ENCODE peak calls at places on chromosomes 6 and 20, in four cellular contexts. One of them, this sample, is unnamed.
A peak's percentile ranks its signal among the peaks of the same experiment; 100 is the strongest.

GRCh38 chr6:3831741-3832530 is 17.2 kb upstream of the FAM50B start:
- DNase-seq in A549: no peak
- DNase-seq in IMR-90: no peak
- DNase-seq in tibial nerve: no peak
- DNase-seq in this sample: no peak

GRCh38 chr6:84639396-84639795 is 125.0 kb downstream of the TBX18 start:
- DNase-seq in A549: no peak
- DNase-seq in IMR-90: no peak
- DNase-seq in tibial nerve: no peak
- DNase-seq in this sample: no peak

GRCh38 chr6:40932366-40932765 is 106.7 kb downstream of the UNC5CL start:
- DNase-seq in A549: no peak
- DNase-seq in IMR-90: peak; percentile 42
- DNase-seq in tibial nerve: no peak
- DNase-seq in this sample: no peak

GRCh38 chr6:116191881-116192280 is 62.0 kb downstream of the TSPYL4 start:
- DNase-seq in A549: no peak
- DNase-seq in IMR-90: no peak
- DNase-seq in tibial nerve: no peak
- DNase-seq in this sample: no peak

GRCh38 chr20:25256226-25256859 is 8.5 kb downstream of the PYGB start:
- DNase-seq in A549: no peak
- DNase-seq in IMR-90: no peak
- DNase-seq in tibial nerve: no peak
- DNase-seq in this sample: no peak

GRCh38 chr6:82525775-82526515 is 162.3 kb downstream of the TPBG start:
- DNase-seq in A549: no peak
- DNase-seq in IMR-90: no peak
- DNase-seq in tibial nerve: no peak
- DNase-seq in this sample: no peak

GRCh38 chr6:36731622-36732310 is 34.1 kb downstream of the RAB44 start:
- DNase-seq in A549: no peak
- DNase-seq in IMR-90: no peak
- DNase-seq in tibial nerve: no peak
- DNase-seq in this sample: no peak

GRCh38 chr6:51765230-51765629 is 322.2 kb downstream of the PKHD1 start:
- DNase-seq in A549: no peak
- DNase-seq in IMR-90: no peak
- DNase-seq in tibial nerve: no peak
- DNase-seq in this sample: no peak

GRCh38 chr6:124661231-124661630 is 301.0 kb upstream of the RNF217 start:
- DNase-seq in A549: no peak
- DNase-seq in IMR-90: no peak
- DNase-seq in tibial nerve: no peak
- DNase-seq in this sample: no peak
- H3K4me3 ChIP-seq in A549: no peak overlapping the region
- H3K4me3 ChIP-seq in IMR-90: no peak overlapping the region
- H3K4me3 ChIP-seq in tibial nerve: no peak overlapping the region
- H3K4me3 ChIP-seq in this sample: no peak overlapping the region

DNA sequence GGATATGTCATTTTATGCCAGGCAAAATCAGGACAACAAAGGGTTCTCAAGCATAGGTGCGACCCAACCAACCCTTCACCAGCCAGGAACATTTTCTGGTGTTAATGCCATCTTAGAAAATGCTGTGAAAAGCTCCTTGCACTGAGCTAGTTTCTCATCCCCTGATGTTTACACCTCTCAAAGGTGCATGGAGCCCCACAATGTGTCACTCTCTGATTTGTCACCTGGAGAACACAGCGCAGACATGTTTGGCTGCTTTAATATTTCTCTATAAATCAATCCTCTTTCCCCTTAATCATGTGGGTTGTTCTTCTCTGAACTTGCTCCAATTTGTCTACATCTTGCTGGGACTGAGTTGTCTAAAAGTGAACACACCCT is 244.3 kb downstream of the TSHZ2 start:
- DNase-seq in A549: no peak
- DNase-seq in IMR-90: no peak
- DNase-seq in tibial nerve: no peak
- DNase-seq in this sample: no peak
- H3K27ac ChIP-seq in A549: no peak overlapping the region
- H3K27ac ChIP-seq in IMR-90: no peak overlapping the region
- H3K27ac ChIP-seq in tibial nerve: no peak overlapping the region
- H3K27ac ChIP-seq in this sample: no peak overlapping the region

DNA sequence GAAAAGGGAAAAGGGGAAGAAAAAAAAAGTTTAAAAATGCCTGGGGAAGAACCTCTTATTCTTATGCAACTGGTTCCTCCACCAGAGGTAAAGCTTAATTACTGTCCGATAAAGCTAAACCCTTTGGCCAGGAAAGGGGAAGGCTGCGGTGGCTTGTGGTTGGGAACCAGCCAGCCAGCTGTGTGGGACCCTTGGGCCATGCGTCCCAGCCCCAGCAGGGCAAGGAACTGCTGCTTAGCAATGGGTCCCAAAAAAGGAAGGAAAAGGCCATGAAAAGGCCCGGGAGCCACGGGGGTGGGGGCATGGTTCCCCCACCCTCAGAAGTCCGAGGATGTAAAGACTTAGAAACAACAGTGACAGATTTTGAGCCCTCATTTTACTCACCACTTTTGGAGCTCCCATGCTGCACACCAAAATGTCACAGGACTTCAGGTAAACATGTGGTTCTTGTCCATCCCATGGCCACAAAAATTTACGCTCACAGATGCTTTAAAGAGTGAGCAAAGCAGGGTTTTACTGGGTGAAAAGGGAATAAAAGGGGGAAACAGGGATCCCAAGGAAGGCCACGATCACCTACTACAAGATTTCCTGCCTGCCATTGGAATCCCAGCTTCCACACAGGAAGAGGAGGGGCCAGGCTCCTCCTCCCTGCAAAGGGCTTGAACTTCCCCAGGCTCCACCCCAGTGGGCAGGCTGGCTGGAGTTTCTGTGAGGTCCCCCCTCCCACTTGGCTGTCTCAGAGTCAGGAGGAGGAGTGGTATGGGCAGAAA is 1234.7 kb upstream of the GJE1 start:
- DNase-seq in A549: no peak
- DNase-seq in IMR-90: no peak
- DNase-seq in tibial nerve: no peak
- DNase-seq in this sample: no peak
- H3K4me3 ChIP-seq in A549: no peak overlapping the region
- H3K4me3 ChIP-seq in IMR-90: no peak overlapping the region
- H3K4me3 ChIP-seq in tibial nerve: no peak overlapping the region
- H3K4me3 ChIP-seq in this sample: peak overlapping the region; percentile 8

DNA sequence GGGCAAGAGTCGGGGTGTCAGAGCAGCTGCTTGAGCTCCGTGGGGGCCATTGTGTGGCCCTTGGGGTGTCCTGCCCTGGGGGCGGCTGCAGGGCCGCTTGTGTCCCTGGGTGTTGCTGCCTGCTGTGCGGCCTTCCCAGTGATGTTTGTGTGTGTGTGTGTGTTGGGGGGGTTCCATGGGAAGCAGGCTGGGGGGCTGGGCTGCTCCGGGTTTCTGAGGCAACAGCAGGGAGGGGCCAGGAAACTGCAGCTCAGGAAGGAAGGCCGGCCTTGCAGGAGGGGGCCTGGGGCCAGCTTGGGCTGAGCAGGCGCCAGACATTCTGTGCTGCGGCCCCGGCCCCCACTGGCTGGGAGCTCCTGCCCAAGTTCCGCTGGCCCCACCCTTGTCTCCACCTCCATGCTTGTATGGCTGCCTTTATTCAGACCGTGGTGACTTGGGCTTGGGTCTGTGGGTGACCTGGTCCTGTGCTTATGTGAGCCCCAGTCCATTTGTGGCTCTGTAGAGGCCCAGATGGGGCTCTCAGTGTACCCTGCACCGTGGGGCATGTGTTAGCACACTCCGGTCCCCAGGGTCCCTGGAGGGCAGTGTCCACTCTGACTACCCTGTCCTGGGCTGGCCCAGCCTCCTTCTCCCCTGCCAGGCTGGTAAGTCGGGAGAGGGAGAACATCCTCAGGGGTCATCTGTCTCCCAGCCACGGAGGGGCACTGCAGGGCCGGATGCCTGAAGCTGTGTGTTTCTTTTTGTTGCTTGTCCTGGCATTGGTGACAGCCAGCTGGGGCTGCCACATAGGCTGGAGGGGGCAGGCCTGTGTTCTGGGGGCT is 4.6 kb upstream of the SOX18 start:
- DNase-seq in A549: peak; percentile 52
- DNase-seq in IMR-90: no peak
- DNase-seq in tibial nerve: no peak
- DNase-seq in this sample: peak; percentile 75
- H3K27ac ChIP-seq in A549: no peak overlapping the region
- H3K27ac ChIP-seq in IMR-90: no peak overlapping the region
- H3K27ac ChIP-seq in tibial nerve: peak overlapping the region; percentile 26
- H3K27ac ChIP-seq in this sample: peak overlapping the region; percentile 95

GRCh38 chr6:44493132-44493531 is 105.6 kb downstream of the CDC5L start:
- DNase-seq in A549: no peak
- DNase-seq in IMR-90: no peak
- DNase-seq in tibial nerve: no peak
- DNase-seq in this sample: no peak

GRCh38 chr6:44487002-44487401 is 99.5 kb downstream of the CDC5L start:
- DNase-seq in A549: no peak
- DNase-seq in IMR-90: no peak
- DNase-seq in tibial nerve: no peak
- DNase-seq in this sample: no peak

GRCh38 chr6:44487611-44488010 is 100.1 kb downstream of the CDC5L start:
- DNase-seq in A549: no peak
- DNase-seq in IMR-90: peak; percentile 34
- DNase-seq in tibial nerve: no peak
- DNase-seq in this sample: no peak

GRCh38 chr6:44493593-44493992 is 106.1 kb downstream of the CDC5L start:
- DNase-seq in A549: no peak
- DNase-seq in IMR-90: no peak
- DNase-seq in tibial nerve: no peak
- DNase-seq in this sample: no peak

GRCh38 chr6:44489912-44490604 is 102.6 kb downstream of the CDC5L start:
- DNase-seq in A549: peak; percentile 44
- DNase-seq in IMR-90: peak; percentile 99
- DNase-seq in tibial nerve: no peak
- DNase-seq in this sample: no peak
- H3K4me3 ChIP-seq in A549: no peak overlapping the region
- H3K4me3 ChIP-seq in IMR-90: peak overlapping the region; percentile 9
- H3K4me3 ChIP-seq in tibial nerve: no peak overlapping the region
- H3K4me3 ChIP-seq in this sample: no peak overlapping the region

GRCh38 chr20:61661583-61661982 is 404.1 kb downstream of the TAF4 start:
- DNase-seq in A549: no peak
- DNase-seq in IMR-90: no peak
- DNase-seq in tibial nerve: no peak
- DNase-seq in this sample: no peak
- H3K27ac ChIP-seq in A549: no peak overlapping the region
- H3K27ac ChIP-seq in IMR-90: no peak overlapping the region
- H3K27ac ChIP-seq in tibial nerve: no peak overlapping the region
- H3K27ac ChIP-seq in this sample: no peak overlapping the region

DNA sequence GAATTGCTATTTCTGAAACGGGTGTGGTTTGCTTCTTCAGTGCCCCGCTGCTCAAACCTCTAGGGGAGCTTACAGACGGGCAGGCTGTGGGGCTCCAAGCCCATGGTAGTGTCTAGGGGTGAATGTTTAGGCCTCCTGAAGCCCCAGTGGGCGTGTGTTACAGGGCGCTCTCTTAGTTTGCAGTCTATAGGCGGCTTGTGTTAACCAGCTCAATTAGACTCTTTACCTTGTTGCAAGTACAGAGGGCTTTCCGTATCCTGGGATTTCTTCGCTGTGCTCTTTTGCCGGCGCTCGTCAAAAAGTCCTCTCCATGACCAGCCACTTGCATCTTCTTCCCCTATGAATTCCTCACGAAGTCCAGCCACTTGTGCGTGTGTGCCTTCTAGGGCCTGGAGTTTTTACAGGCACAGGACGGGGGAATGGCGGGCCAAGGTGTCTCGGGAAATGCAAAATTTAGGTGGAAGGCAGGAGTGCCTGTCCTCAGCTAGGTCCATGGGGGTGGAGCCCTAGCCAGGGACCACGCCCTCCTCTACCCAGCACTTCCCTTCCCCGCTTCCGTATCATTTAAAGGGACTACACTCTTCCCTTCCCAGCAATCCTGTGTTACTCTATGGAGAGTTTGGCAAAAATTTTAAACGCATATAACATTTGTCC is 94.5 kb downstream of the HTR1B start:
- DNase-seq in A549: no peak
- DNase-seq in IMR-90: peak; percentile 38
- DNase-seq in tibial nerve: no peak
- DNase-seq in this sample: peak; percentile 55
- H3K4me3 ChIP-seq in A549: no peak overlapping the region
- H3K4me3 ChIP-seq in IMR-90: peak overlapping the region; percentile 80
- H3K4me3 ChIP-seq in tibial nerve: peak overlapping the region; percentile 14
- H3K4me3 ChIP-seq in this sample: peak overlapping the region; percentile 65

GRCh38 chr20:22232923-22233322 is 351.4 kb downstream of the FOXA2 start:
- DNase-seq in A549: no peak
- DNase-seq in IMR-90: no peak
- DNase-seq in tibial nerve: no peak
- DNase-seq in this sample: no peak
- H3K27ac ChIP-seq in A549: no peak overlapping the region
- H3K27ac ChIP-seq in IMR-90: no peak overlapping the region
- H3K27ac ChIP-seq in tibial nerve: no peak overlapping the region
- H3K27ac ChIP-seq in this sample: no peak overlapping the region

GRCh38 chr20:44185574-44185973 is 1.4 kb downstream of the JPH2 start:
- DNase-seq in A549: no peak
- DNase-seq in IMR-90: no peak
- DNase-seq in tibial nerve: no peak
- DNase-seq in this sample: no peak
- H3K4me3 ChIP-seq in A549: no peak overlapping the region
- H3K4me3 ChIP-seq in IMR-90: no peak overlapping the region
- H3K4me3 ChIP-seq in tibial nerve: no peak overlapping the region
- H3K4me3 ChIP-seq in this sample: peak overlapping the region; percentile 72

This sample was measured in left ventricle myocardium inferior.